ENCODE peak calls at places on chromosome 14, in seven cellular contexts. One of them, this sample, is unnamed.

GRCh38 chr14:37586783-37587428 is 8.1 kb downstream of the FOXA1 start:
- DNase-seq in H1: no peak
- DNase-seq in IMR-90: no peak
- DNase-seq in mesenchymal stem cell: peak; percentile 22
- DNase-seq in mesendoderm: no peak
- DNase-seq in trophoblast cell: no peak
- DNase-seq in neuronal stem cell: no peak
- DNase-seq in this sample: no peak

GRCh38 chr14:96592591-96593388 is 90.6 kb downstream of the PAPOLA start:
- DNase-seq in mesendoderm: no peak
- DNase-seq in H1: peak; percentile 21
- DNase-seq in mesenchymal stem cell: no peak
- DNase-seq in trophoblast cell: peak; percentile 10
- DNase-seq in neuronal stem cell: peak; percentile 26
- DNase-seq in IMR-90: peak; percentile 17
- DNase-seq in this sample: no peak

GRCh38 chr14:41899416-41899815 is 292.7 kb downstream of the LRFN5 start:
- DNase-seq in IMR-90: peak; percentile 3
- DNase-seq in trophoblast cell: no peak
- DNase-seq in H1: no peak
- DNase-seq in mesendoderm: no peak
- DNase-seq in neuronal stem cell: no peak
- DNase-seq in mesenchymal stem cell: peak; percentile 19
- DNase-seq in this sample: no peak

GRCh38 chr14:35879654-35880249 is 53.6 kb downstream of the BRMS1L start:
- DNase-seq in mesendoderm: no peak
- DNase-seq in neuronal stem cell: no peak
- DNase-seq in IMR-90: peak; percentile 20
- DNase-seq in H1: no peak
- DNase-seq in mesenchymal stem cell: peak; percentile 43
- DNase-seq in trophoblast cell: no peak
- DNase-seq in this sample: no peak

GRCh38 chr14:104879983-104880565 is 15.0 kb downstream of the CEP170B start:
- DNase-seq in mesendoderm: no peak
- DNase-seq in trophoblast cell: no peak
- DNase-seq in mesenchymal stem cell: no peak
- DNase-seq in neuronal stem cell: no peak
- DNase-seq in H1: no peak
- DNase-seq in IMR-90: no peak
- DNase-seq in this sample: no peak

GRCh38 chr14:35349966-35350365 is 54.6 kb downstream of the NFKBIA start:
- DNase-seq in H1: no peak
- DNase-seq in IMR-90: no peak
- DNase-seq in neuronal stem cell: no peak
- DNase-seq in mesenchymal stem cell: no peak
- DNase-seq in mesendoderm: peak; percentile 42
- DNase-seq in trophoblast cell: no peak
- DNase-seq in this sample: no peak

GRCh38 chr14:79333198-79333546 is 878.1 kb downstream of the DIO2 start:
- DNase-seq in IMR-90: no peak
- DNase-seq in neuronal stem cell: no peak
- DNase-seq in mesendoderm: peak; percentile 4
- DNase-seq in mesenchymal stem cell: no peak
- DNase-seq in H1: no peak
- DNase-seq in trophoblast cell: no peak
- DNase-seq in this sample: no peak

GRCh38 chr14:102415671-102416070 is 52.9 kb downstream of the TECPR2 start:
- DNase-seq in mesenchymal stem cell: no peak
- DNase-seq in IMR-90: no peak
- DNase-seq in trophoblast cell: no peak
- DNase-seq in neuronal stem cell: no peak
- DNase-seq in H1: no peak
- DNase-seq in mesendoderm: no peak
- DNase-seq in this sample: no peak

GRCh38 chr14:78697341-78697740 is 527.2 kb downstream of the NRXN3 start:
- DNase-seq in IMR-90: peak; percentile 26
- DNase-seq in mesendoderm: peak; percentile 48
- DNase-seq in trophoblast cell: no peak
- DNase-seq in neuronal stem cell: no peak
- DNase-seq in mesenchymal stem cell: peak; percentile 18
- DNase-seq in H1: no peak
- DNase-seq in this sample: no peak

GRCh38 chr14:78184151-78184550 is 14.0 kb downstream of the NRXN3 start:
- DNase-seq in mesenchymal stem cell: no peak
- DNase-seq in neuronal stem cell: no peak
- DNase-seq in trophoblast cell: no peak
- DNase-seq in H1: no peak
- DNase-seq in IMR-90: no peak
- DNase-seq in mesendoderm: no peak
- DNase-seq in this sample: no peak

GRCh38 chr14:61188936-61189808 is 92.0 kb downstream of the TMEM30B start:
- DNase-seq in neuronal stem cell: peak; percentile 29
- DNase-seq in trophoblast cell: peak; percentile 16
- DNase-seq in IMR-90: peak; percentile 51
- DNase-seq in H1: no peak
- DNase-seq in mesendoderm: peak; percentile 80
- DNase-seq in mesenchymal stem cell: peak; percentile 56
- DNase-seq in this sample: peak; percentile 78

GRCh38 chr14:53368714-53369191 is 215.6 kb upstream of the DDHD1 start:
- DNase-seq in neuronal stem cell: no peak
- DNase-seq in mesendoderm: no peak
- DNase-seq in H1: no peak
- DNase-seq in mesenchymal stem cell: peak; percentile 87
- DNase-seq in trophoblast cell: no peak
- DNase-seq in IMR-90: peak; percentile 88
- DNase-seq in this sample: no peak

GRCh38 chr14:96631030-96631429 is 128.8 kb downstream of the PAPOLA start:
- DNase-seq in H1: no peak
- DNase-seq in mesenchymal stem cell: no peak
- DNase-seq in trophoblast cell: no peak
- DNase-seq in neuronal stem cell: no peak
- DNase-seq in mesendoderm: no peak
- DNase-seq in IMR-90: no peak
- DNase-seq in this sample: peak; percentile 15

GRCh38 chr14:58823309-58823708 is 185.5 kb downstream of the DACT1 start:
- DNase-seq in mesendoderm: no peak
- DNase-seq in trophoblast cell: no peak
- DNase-seq in IMR-90: no peak
- DNase-seq in neuronal stem cell: no peak
- DNase-seq in H1: no peak
- DNase-seq in mesenchymal stem cell: no peak
- DNase-seq in this sample: no peak
- H2BK120ac ChIP-seq in mesendoderm: no peak overlapping the region
- H2BK120ac ChIP-seq in trophoblast cell: no peak overlapping the region
- H2BK120ac ChIP-seq in IMR-90: no peak overlapping the region
- H2BK120ac ChIP-seq in neuronal stem cell: no peak overlapping the region
- H2BK120ac ChIP-seq in H1: no peak overlapping the region
- H2BK120ac ChIP-seq in mesenchymal stem cell: no peak overlapping the region
- H2BK120ac ChIP-seq in this sample: no peak overlapping the region

GRCh38 chr14:23612354-23612732 is 23.8 kb upstream of the DHRS2 start:
- DNase-seq in mesendoderm: no peak
- DNase-seq in IMR-90: no peak
- DNase-seq in trophoblast cell: no peak
- DNase-seq in neuronal stem cell: no peak
- DNase-seq in mesenchymal stem cell: no peak
- DNase-seq in H1: no peak
- DNase-seq in this sample: no peak

GRCh38 chr14:23609001-23609400 is 27.2 kb upstream of the DHRS2 start:
- DNase-seq in trophoblast cell: no peak
- DNase-seq in mesendoderm: no peak
- DNase-seq in H1: no peak
- DNase-seq in neuronal stem cell: no peak
- DNase-seq in IMR-90: no peak
- DNase-seq in mesenchymal stem cell: no peak
- DNase-seq in this sample: no peak

GRCh38 chr14:23610090-23610814 is 25.9 kb upstream of the DHRS2 start:
- DNase-seq in trophoblast cell: no peak
- DNase-seq in neuronal stem cell: no peak
- DNase-seq in IMR-90: no peak
- DNase-seq in mesenchymal stem cell: no peak
- DNase-seq in mesendoderm: no peak
- DNase-seq in H1: no peak
- DNase-seq in this sample: no peak

GRCh38 chr14:23612802-23613201 is 23.4 kb upstream of the DHRS2 start:
- DNase-seq in trophoblast cell: no peak
- DNase-seq in mesendoderm: no peak
- DNase-seq in H1: no peak
- DNase-seq in IMR-90: no peak
- DNase-seq in neuronal stem cell: no peak
- DNase-seq in mesenchymal stem cell: no peak
- DNase-seq in this sample: no peak

DNA sequence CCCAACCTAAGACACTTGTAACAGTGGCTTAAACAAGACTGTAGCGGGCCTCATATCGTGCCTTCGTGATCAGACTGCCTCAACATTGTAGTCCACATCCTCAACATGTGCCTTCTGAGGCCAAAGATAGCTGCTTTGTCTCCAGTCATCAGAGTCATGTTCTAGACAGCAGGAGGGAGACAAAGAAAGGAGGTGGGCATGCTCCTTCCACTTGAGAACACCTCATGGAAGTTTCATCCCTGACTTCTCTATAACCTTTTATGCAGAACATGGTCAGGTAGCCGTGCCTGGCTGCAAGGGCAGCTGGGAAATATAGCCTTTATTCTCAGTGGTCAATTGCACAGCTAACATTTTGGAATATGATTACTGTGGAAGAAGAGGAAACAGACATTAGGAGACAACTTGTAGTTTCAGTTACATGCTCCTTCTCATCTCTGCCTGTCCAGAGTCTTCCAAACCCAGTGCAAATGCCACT is 25.3 kb upstream of the DHRS2 start:
- DNase-seq in neuronal stem cell: no peak
- DNase-seq in H1: no peak
- DNase-seq in IMR-90: no peak
- DNase-seq in mesenchymal stem cell: no peak
- DNase-seq in trophoblast cell: no peak
- DNase-seq in mesendoderm: no peak
- DNase-seq in this sample: no peak
- H3K79me1 ChIP-seq in neuronal stem cell: no peaks in the 10 kb centered on the region
- H3K79me1 ChIP-seq in H1: no peaks in the 10 kb centered on the region
- H3K79me1 ChIP-seq in IMR-90: no peaks in the 10 kb centered on the region
- H3K79me1 ChIP-seq in mesenchymal stem cell: no peaks in the 10 kb centered on the region
- H3K79me1 ChIP-seq in trophoblast cell: no peaks in the 10 kb centered on the region
- H3K79me1 ChIP-seq in mesendoderm: no peaks in the 10 kb centered on the region
- H3K79me1 ChIP-seq in this sample: no peaks in the 10 kb centered on the region

GRCh38 chr14:76918176-76918750 is 92.1 kb downstream of the LRRC74A start:
- DNase-seq in neuronal stem cell: no peak
- DNase-seq in mesenchymal stem cell: peak; percentile 89
- DNase-seq in H1: no peak
- DNase-seq in trophoblast cell: peak; percentile 68
- DNase-seq in IMR-90: peak; percentile 90
- DNase-seq in mesendoderm: peak; percentile 91
- DNase-seq in this sample: no peak

GRCh38 chr14:76917759-76918175 is 91.6 kb downstream of the LRRC74A start:
- DNase-seq in IMR-90: no peak
- DNase-seq in H1: no peak
- DNase-seq in mesendoderm: peak; percentile 65
- DNase-seq in trophoblast cell: no peak
- DNase-seq in neuronal stem cell: no peak
- DNase-seq in mesenchymal stem cell: no peak
- DNase-seq in this sample: no peak

GRCh38 chr14:76918751-76919421 is 92.7 kb downstream of the LRRC74A start:
- DNase-seq in IMR-90: peak; percentile 99
- DNase-seq in mesenchymal stem cell: peak; percentile 99
- DNase-seq in neuronal stem cell: no peak
- DNase-seq in H1: no peak
- DNase-seq in trophoblast cell: peak; percentile 95
- DNase-seq in mesendoderm: peak; percentile 94
- DNase-seq in this sample: peak; percentile 78

GRCh38 chr14:76919431-76919810 is 93.2 kb downstream of the LRRC74A start:
- DNase-seq in IMR-90: no peak
- DNase-seq in mesenchymal stem cell: no peak
- DNase-seq in trophoblast cell: peak; percentile 61
- DNase-seq in H1: no peak
- DNase-seq in neuronal stem cell: no peak
- DNase-seq in mesendoderm: no peak
- DNase-seq in this sample: no peak

DNA sequence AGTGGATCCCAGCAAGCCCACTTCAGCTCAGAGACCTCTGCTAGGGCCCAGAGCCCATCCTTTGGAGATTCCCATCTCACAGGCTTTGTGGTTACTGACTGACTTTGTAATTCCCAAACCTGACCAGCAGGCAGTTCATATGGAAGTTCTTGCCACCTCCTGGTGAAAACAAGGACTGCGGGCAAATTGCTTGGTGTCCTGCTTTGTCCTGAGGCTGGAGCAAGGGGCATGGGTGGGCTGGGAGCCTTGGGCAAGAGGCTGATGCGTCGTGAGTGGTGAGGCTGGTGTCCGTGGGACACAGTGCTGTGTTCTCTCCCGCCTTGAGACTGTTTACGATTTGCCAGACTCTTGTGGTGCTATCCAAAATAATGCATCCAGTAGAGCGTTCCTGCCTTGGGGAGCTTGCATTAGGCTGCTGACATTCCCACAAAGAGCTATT is 91.0 kb downstream of the LRRC74A start:
- DNase-seq in neuronal stem cell: peak; percentile 51
- DNase-seq in H1: peak; percentile 56
- DNase-seq in mesendoderm: peak; percentile 95
- DNase-seq in mesenchymal stem cell: peak; percentile 93
- DNase-seq in trophoblast cell: peak; percentile 73
- DNase-seq in IMR-90: peak; percentile 84
- DNase-seq in this sample: peak; percentile 87
- H2BK120ac ChIP-seq in neuronal stem cell: no peak overlapping the region
- H2BK120ac ChIP-seq in H1: peak overlapping the region; percentile 74
- H2BK120ac ChIP-seq in mesendoderm: no peak overlapping the region
- H2BK120ac ChIP-seq in mesenchymal stem cell: peak overlapping the region; percentile 97
- H2BK120ac ChIP-seq in trophoblast cell: peak overlapping the region; percentile 93
- H2BK120ac ChIP-seq in IMR-90: peak overlapping the region; percentile 94
- H2BK120ac ChIP-seq in this sample: no peak overlapping the region

GRCh38 chr14:57732886-57733285 is 133.0 kb downstream of the SLC35F4 start:
- DNase-seq in mesenchymal stem cell: no peak
- DNase-seq in neuronal stem cell: no peak
- DNase-seq in H1: no peak
- DNase-seq in IMR-90: no peak
- DNase-seq in mesendoderm: no peak
- DNase-seq in trophoblast cell: no peak
- DNase-seq in this sample: no peak

GRCh38 chr14:57739543-57739942 is 126.3 kb downstream of the SLC35F4 start:
- DNase-seq in mesendoderm: no peak
- DNase-seq in trophoblast cell: no peak
- DNase-seq in mesenchymal stem cell: no peak
- DNase-seq in IMR-90: no peak
- DNase-seq in neuronal stem cell: no peak
- DNase-seq in H1: no peak
- DNase-seq in this sample: no peak

GRCh38 chr14:57737598-57737997 is 128.3 kb downstream of the SLC35F4 start:
- DNase-seq in IMR-90: no peak
- DNase-seq in mesenchymal stem cell: no peak
- DNase-seq in H1: no peak
- DNase-seq in neuronal stem cell: no peak
- DNase-seq in mesendoderm: no peak
- DNase-seq in trophoblast cell: no peak
- DNase-seq in this sample: no peak

DNA sequence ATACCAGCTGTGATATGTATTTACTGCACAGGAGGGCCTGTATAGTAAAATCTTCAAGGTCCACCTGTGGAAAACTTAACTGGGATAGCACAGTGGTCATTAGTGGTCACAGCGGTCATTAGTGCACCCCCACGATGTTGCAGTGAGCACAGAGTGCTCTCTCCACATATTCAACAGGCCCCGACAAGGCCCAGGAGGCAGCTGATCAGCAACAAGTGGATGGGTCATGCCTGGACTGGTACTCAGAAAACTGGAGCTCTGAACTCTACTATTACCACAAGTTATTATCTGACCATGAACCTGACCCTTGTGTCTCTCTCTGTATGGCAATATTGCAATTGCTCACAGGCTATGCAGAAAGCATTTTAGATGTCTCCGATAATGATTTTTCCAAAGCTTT is 129.5 kb downstream of the SLC35F4 start:
- DNase-seq in mesendoderm: no peak
- DNase-seq in mesenchymal stem cell: no peak
- DNase-seq in IMR-90: no peak
- DNase-seq in neuronal stem cell: no peak
- DNase-seq in trophoblast cell: no peak
- DNase-seq in H1: no peak
- DNase-seq in this sample: no peak
- H3K79me1 ChIP-seq in mesendoderm: no peaks in the 10 kb centered on the region
- H3K79me1 ChIP-seq in mesenchymal stem cell: no peaks in the 10 kb centered on the region
- H3K79me1 ChIP-seq in IMR-90: no peaks in the 10 kb centered on the region
- H3K79me1 ChIP-seq in neuronal stem cell: no peaks in the 10 kb centered on the region
- H3K79me1 ChIP-seq in trophoblast cell: no peaks in the 10 kb centered on the region
- H3K79me1 ChIP-seq in H1: no peaks in the 10 kb centered on the region
- H3K79me1 ChIP-seq in this sample: no peaks in the 10 kb centered on the region

This sample was measured in H9.